ENCODE peak calls at places on chromosome 16, in five cellular contexts. K, N, H, L and O are unnamed samples.

GRCh38 chr16:642189-643049 is 791 bp downstream of the MCRIP2 start:
- DNase-seq in K (peak; percentile 61), N (peak; percentile 22), H (no peak), L (no peak), O (no peak)

GRCh38 chr16:75044800-75045361 is 46.1 kb downstream of the ZNRF1 start:
- DNase-seq in K (no peak), N (no peak), H (no peak), L (no peak), O (no peak)

GRCh38 chr16:12245923-12246290 is 269.4 kb downstream of the SNX29 start:
- DNase-seq in K (no peak), N (no peak), H (no peak), L (peak; percentile 87), O (no peak)

GRCh38 chr16:57893559-57894389 is 77.2 kb downstream of the CNGB1 start:
- DNase-seq in K (no peak), N (peak; percentile 96), H (no peak), L (no peak), O (peak; percentile 92)

GRCh38 chr16:53043462-53043861 is 9.2 kb downstream of the CHD9NB start:
- DNase-seq in K (no peak), N (no peak), H (no peak), L (no peak), O (no peak)

GRCh38 chr16:87823146-87823929 is 46.0 kb downstream of the SLC7A5 start:
- DNase-seq in K (no peak), N (no peak), H (no peak), L (no peak), O (no peak)

GRCh38 chr16:49749816-49750215 is 106.1 kb downstream of the ZNF423 start:
- DNase-seq in K (no peak), N (no peak), H (peak; percentile 32), L (no peak), O (no peak)

GRCh38 chr16:914453-914852 is 56.3 kb downstream of the LMF1 start:
- DNase-seq in K (no peak), N (peak; percentile 16), H (peak; percentile 35), L (no peak), O (peak; percentile 15)

GRCh38 chr16:3717235-3718018 is at the start of gene TRAP1:
- DNase-seq in K (peak; percentile 94), N (peak; percentile 92), H (peak; percentile 84), L (peak; percentile 83), O (peak; percentile 24)